ENCODE peak calls at places on chromosomes 11 and 22, in nine cellular contexts. M, N, H, B, Z, T, Y, L and E are unnamed samples.

GRCh38 chr11:16843307-16843706 is 104.9 kb downstream of the C11orf58 start:
- DNase-seq in M (peak; percentile 16), N (no peak), H (no peak), B (no peak), Z (no peak), T (no peak), Y (no peak), L (no peak), E (no peak)

GRCh38 chr11:19978668-19979518 is 181.4 kb downstream of the DBX1 start:
- DNase-seq in M (peak; percentile 80), N (no peak), H (peak; percentile 52), B (peak; percentile 85), Z (no peak), T (no peak), Y (peak; percentile 82), L (no peak), E (no peak)

GRCh38 chr22:43616645-43617044 is 195.5 kb downstream of the EFCAB6 start:
- DNase-seq in M (no peak), N (no peak), H (no peak), B (no peak), Z (no peak), T (no peak), Y (no peak), L (no peak), E (no peak)

GRCh38 chr11:10487002-10487647 is 32.1 kb downstream of the AMPD3 start:
- DNase-seq in M (no peak), N (no peak), H (peak; percentile 6), B (no peak), Z (no peak), T (peak; percentile 7), Y (no peak), L (no peak), E (no peak)

GRCh38 chr11:44269369-44270351 is 40.3 kb downstream of the ALX4 start:
- DNase-seq in M (peak; percentile 82), N (no peak), H (no peak), B (no peak), Z (no peak), T (peak; percentile 11), Y (no peak), L (no peak), E (no peak)

GRCh38 chr22:20783844-20784723 is 10.2 kb downstream of the SERPIND1 start:
- DNase-seq in M (peak; percentile 76), N (no peak), H (no peak), B (peak; percentile 35), Z (no peak), T (peak; percentile 36), Y (no peak), L (peak; percentile 23), E (no peak)

GRCh38 chr22:17882727-17883126 is 108.5 kb upstream of the BID start:
- DNase-seq in M (no peak), N (no peak), H (no peak), B (no peak), Z (peak; percentile 27), T (no peak), Y (no peak), L (no peak), E (no peak)

GRCh38 chr11:32072872-32073661 is 17.8 kb upstream of the RCN1 start:
- DNase-seq in M (no peak), N (no peak), H (no peak), B (no peak), Z (no peak), T (no peak), Y (no peak), L (no peak), E (no peak)

GRCh38 chr22:40631925-40632324 is 4.6 kb downstream of the MRTFA start:
- DNase-seq in M (no peak), N (no peak), H (no peak), B (no peak), Z (no peak), T (no peak), Y (no peak), L (no peak), E (no peak)

GRCh38 chr22:22228921-22229320 is 15.7 kb upstream of the VPREB1 start:
- DNase-seq in M (no peak), N (no peak), H (no peak), B (no peak), Z (no peak), T (no peak), Y (no peak), L (no peak), E (no peak)

GRCh38 chr11:22459053-22459452 is 120.9 kb downstream of the SLC17A6 start:
- DNase-seq in M (peak; percentile 39), N (no peak), H (no peak), B (peak; percentile 89), Z (no peak), T (no peak), Y (no peak), L (no peak), E (no peak)

GRCh38 chr11:33790088-33790487 is 15.8 kb upstream of the FBXO3 start:
- DNase-seq in M (no peak), N (no peak), H (no peak), B (no peak), Z (no peak), T (no peak), Y (no peak), L (no peak), E (no peak)

GRCh38 chr11:117917591-117917990 is 11.6 kb downstream of the TMPRSS13 start:
- DNase-seq in M (no peak), N (no peak), H (no peak), B (no peak), Z (no peak), T (no peak), Y (no peak), L (no peak), E (no peak)

GRCh38 chr11:78081583-78081982 is 1.9 kb upstream of the NDUFC2 start:
- DNase-seq in M (no peak), N (no peak), H (no peak), B (no peak), Z (no peak), T (no peak), Y (no peak), L (no peak), E (no peak)

GRCh38 chr11:108135845-108136599 is 14.7 kb downstream of the ACAT1 start:
- DNase-seq in M (peak; percentile 46), N (no peak), H (no peak), B (peak; percentile 43), Z (no peak), T (no peak), Y (no peak), L (no peak), E (no peak)

GRCh38 chr11:91653091-91653754 is 571.4 kb upstream of the FAT3 start:
- DNase-seq in M (no peak), N (no peak), H (no peak), B (peak; percentile 2), Z (no peak), T (no peak), Y (no peak), L (no peak), E (no peak)

GRCh38 chr11:4181780-4182721 is 87.5 kb downstream of the RRM1 start:
- DNase-seq in M (peak; percentile 64), N (no peak), H (peak; percentile 16), B (peak; percentile 44), Z (no peak), T (no peak), Y (peak; percentile 77), L (peak; percentile 21), E (no peak)

GRCh38 chr11:57763568-57763967 is 2.0 kb downstream of the CTNND1 start:
- DNase-seq in M (peak; percentile 55), N (no peak), H (no peak), B (peak; percentile 58), Z (no peak), T (no peak), Y (no peak), L (no peak), E (no peak)

GRCh38 chr22:40043086-40043485 is 48.3 kb downstream of the FAM83F start:
- DNase-seq in M (peak; percentile 81), N (no peak), H (peak; percentile 85), B (peak; percentile 41), Z (peak; percentile 31), T (peak; percentile 67), Y (no peak), L (peak; percentile 25), E (no peak)

GRCh38 chr11:73162196-73162740 is 20.1 kb upstream of the FCHSD2 start:
- DNase-seq in M (no peak), N (no peak), H (no peak), B (no peak), Z (no peak), T (no peak), Y (peak; percentile 12), L (no peak), E (no peak)

GRCh38 chr11:73163638-73164174 is 21.6 kb upstream of the FCHSD2 start:
- DNase-seq in M (no peak), N (no peak), H (no peak), B (no peak), Z (no peak), T (no peak), Y (peak; percentile 3), L (no peak), E (no peak)

GRCh38 chr11:73167555-73167954 is 25.4 kb upstream of the FCHSD2 start:
- DNase-seq in M (no peak), N (no peak), H (no peak), B (no peak), Z (no peak), T (no peak), Y (peak; percentile 42), L (peak; percentile 27), E (no peak)

GRCh38 chr11:73168925-73169579 is 26.9 kb upstream of the FCHSD2 start:
- DNase-seq in M (no peak), N (no peak), H (no peak), B (no peak), Z (no peak), T (no peak), Y (peak; percentile 57), L (peak; percentile 33), E (no peak)

GRCh38 chr11:73164803-73165542 is 22.9 kb upstream of the FCHSD2 start:
- DNase-seq in M (no peak), N (no peak), H (no peak), B (no peak), Z (no peak), T (no peak), Y (peak; percentile 2), L (no peak), E (no peak)
- H3K27ac ChIP-seq in M (no peak overlapping the region), N (no peak overlapping the region), H (no peak overlapping the region), B (no peak overlapping the region), Z (no peak overlapping the region), T (no peak overlapping the region), Y (no peak overlapping the region), L (peak overlapping the region; percentile 13), E (no peak overlapping the region)

GRCh38 chr22:35128637-35129036 is 62.7 kb downstream of the ISX start:
- DNase-seq in M (no peak), N (no peak), H (no peak), B (no peak), Z (no peak), T (no peak), Y (no peak), L (no peak), E (no peak)
- H3K27me3 ChIP-seq in M (no peaks in the 10 kb centered on the region), N (no peaks in the 10 kb centered on the region), H (peaks cover 14% of the 10 kb centered on the region), B (no peaks in the 10 kb centered on the region), Z (peaks cover 11% of the 10 kb centered on the region), T (peaks cover 14% of the 10 kb centered on the region), Y (no peaks in the 10 kb centered on the region), L (peaks cover 29% of the 10 kb centered on the region), E (peaks cover 6% of the 10 kb centered on the region)

GRCh38 chr22:38755155-38755910 is 465 bp downstream of the SUN2 start:
- DNase-seq in M (peak; percentile 84), N (peak; percentile 97), H (peak; percentile 88), B (peak; percentile 65), Z (peak; percentile 98), T (peak; percentile 97), Y (peak; percentile 99), L (peak; percentile 89), E (peak; percentile 48)
- H3K4me1 ChIP-seq in M (peaks cover 2% of the 10 kb centered on the region), N (peaks cover 43% of the 10 kb centered on the region), H (peaks cover 25% of the 10 kb centered on the region), B (peaks cover 40% of the 10 kb centered on the region), Z (peaks cover 44% of the 10 kb centered on the region), T (peaks cover 47% of the 10 kb centered on the region), Y (no peaks in the 10 kb centered on the region), L (peaks cover 69% of the 10 kb centered on the region), E (peaks cover 58% of the 10 kb centered on the region)

GRCh38 chr22:36453855-36454378 is 27.5 kb downstream of the TXN2 start:
- DNase-seq in M (no peak), N (no peak), H (no peak), B (no peak), Z (no peak), T (no peak), Y (no peak), L (no peak), E (no peak)
- H3K27ac ChIP-seq in M (no peak overlapping the region), N (peak overlapping the region; percentile 97), H (peak overlapping the region; percentile 94), B (no peak overlapping the region), Z (peak overlapping the region; percentile 96), T (peak overlapping the region; percentile 95), Y (no peak overlapping the region), L (peak overlapping the region; percentile 95), E (peak overlapping the region; percentile 90)